ENCODE peak calls at places on chromosomes 7 and 10, in ten cellular contexts. F, Z, B, S, D, J, A, X, M and P are unnamed samples.

GRCh38 chr7:3721422-3721821 is 420.4 kb downstream of the SDK1 start:
- DNase-seq in F (no peak), Z (no peak), B (no peak), S (no peak), D (no peak), J (no peak), A (no peak), X (no peak), M (no peak), P (no peak)

GRCh38 chr7:75879771-75880184 is 944 bp downstream of the RHBDD2 start:
- DNase-seq in F (no peak), Z (peak), B (no peak), S (peak), D (peak), J (no peak), A (peak), X (no peak), M (no peak), P (peak)

GRCh38 chr7:81190997-81191747 is 272.3 kb upstream of the SEMA3C start:
- DNase-seq in F (no peak), Z (peak), B (no peak), S (no peak), D (peak), J (peak), A (peak), X (no peak), M (no peak), P (no peak)

GRCh38 chr7:8176370-8177081 is 85.4 kb downstream of the ICA1 start:
- DNase-seq in F (peak), Z (no peak), B (peak), S (peak), D (no peak), J (no peak), A (no peak), X (no peak), M (peak), P (peak)

GRCh38 chr10:97704341-97704740 is 9.2 kb upstream of the MARVELD1 start:
- DNase-seq in F (no peak), Z (no peak), B (no peak), S (no peak), D (no peak), J (no peak), A (no peak), X (no peak), M (no peak), P (no peak)

GRCh38 chr10:43255644-43256431 is 11.0 kb downstream of the RASGEF1A start:
- DNase-seq in F (no peak), Z (no peak), B (no peak), S (peak), D (no peak), J (no peak), A (peak), X (peak), M (no peak), P (no peak)

GRCh38 chr7:115910541-115911164 is 119.9 kb downstream of the TFEC start:
- DNase-seq in F (no peak), Z (peak), B (no peak), S (no peak), D (peak), J (peak), A (peak), X (no peak), M (no peak), P (no peak)

GRCh38 chr10:70751356-70751755 is 33.8 kb downstream of the TBATA start:
- DNase-seq in F (no peak), Z (no peak), B (no peak), S (no peak), D (no peak), J (no peak), A (no peak), X (no peak), M (no peak), P (no peak)

GRCh38 chr10:86207226-86207625 is 159.4 kb downstream of the GRID1 start:
- DNase-seq in F (no peak), Z (no peak), B (no peak), S (no peak), D (no peak), J (no peak), A (no peak), X (no peak), M (no peak), P (no peak)

GRCh38 chr7:98329100-98329871 is 47.8 kb downstream of the BRI3 start:
- DNase-seq in F (no peak), Z (no peak), B (no peak), S (no peak), D (peak), J (no peak), A (peak), X (no peak), M (no peak), P (no peak)

GRCh38 chr10:49592726-49593563 is 17.2 kb upstream of the SLC18A3 start:
- DNase-seq in F (peak), Z (peak), B (peak), S (peak), D (peak), J (peak), A (peak), X (peak), M (peak), P (no peak)

GRCh38 chr10:128481152-128481551 is 354.9 kb upstream of the MKI67 start:
- DNase-seq in F (no peak), Z (no peak), B (no peak), S (no peak), D (no peak), J (no peak), A (no peak), X (no peak), M (no peak), P (no peak)

GRCh38 chr7:127514499-127514898 is 70.9 kb downstream of the GCC1 start:
- DNase-seq in F (no peak), Z (peak), B (no peak), S (no peak), D (peak), J (peak), A (peak), X (no peak), M (no peak), P (no peak)

GRCh38 chr7:135074096-135074495 is 73.8 kb upstream of the TMEM140 start:
- DNase-seq in F (no peak), Z (no peak), B (no peak), S (no peak), D (no peak), J (no peak), A (no peak), X (no peak), M (no peak), P (no peak)

GRCh38 chr7:112086496-112087254 is 119.5 kb downstream of the DOCK4 start:
- DNase-seq in F (no peak), Z (no peak), B (no peak), S (no peak), D (no peak), J (no peak), A (no peak), X (no peak), M (no peak), P (no peak)

GRCh38 chr7:115005241-115005640 is 83.3 kb downstream of the MDFIC start:
- DNase-seq in F (no peak), Z (no peak), B (no peak), S (no peak), D (no peak), J (no peak), A (no peak), X (no peak), M (no peak), P (no peak)